ENCODE peak calls at places on chromosome 16, in nine cellular contexts. S, H, K, A, P, M, F, W and E are unnamed samples.

GRCh38 chr16:53523126-53523804 is 20.3 kb upstream of the AKTIP start:
- DNase-seq in H (no peak), P (no peak), S (no peak), W (no peak), K (no peak), A (no peak), M (no peak), F (no peak), E (no peak)

GRCh38 chr16:80591071-80591935 is 50.5 kb downstream of the DYNLRB2 start:
- DNase-seq in H (no peak), K (no peak), A (no peak), M (no peak), S (no peak), W (peak), P (no peak), F (no peak), E (no peak)

GRCh38 chr16:81708459-81709368 is 70.4 kb upstream of the PLCG2 start:
- DNase-seq in S (peak), F (no peak), P (no peak), H (peak), K (no peak), A (no peak), M (no peak), W (no peak), E (no peak)

GRCh38 chr16:2771496-2772402 is 5.3 kb downstream of the ELOB start:
- DNase-seq in F (no peak), P (no peak), A (peak), K (no peak), W (no peak), M (no peak), H (no peak), S (no peak), E (no peak)

GRCh38 chr16:11085025-11085485 is 140.7 kb downstream of the CLEC16A start:
- DNase-seq in W (no peak), S (no peak), K (no peak), F (no peak), P (no peak), A (peak), H (no peak), M (no peak), E (no peak)

GRCh38 chr16:13573903-13574302 is 346.1 kb upstream of the ERCC4 start:
- DNase-seq in H (no peak), K (no peak), S (no peak), F (no peak), A (no peak), M (no peak), W (no peak), P (no peak), E (no peak)

GRCh38 chr16:71540-72341 is 690 bp downstream of the RHBDF1 start:
- DNase-seq in H (peak), A (peak), M (no peak), S (no peak), P (no peak), F (no peak), K (no peak), W (no peak), E (no peak)

GRCh38 chr16:10961231-10961630 is 16.9 kb downstream of the CLEC16A start:
- DNase-seq in K (no peak), A (no peak), H (no peak), F (no peak), P (no peak), W (no peak), S (no peak), M (peak), E (no peak)

GRCh38 chr16:83722501-83723183 is 85.1 kb upstream of the HSBP1 start:
- DNase-seq in A (no peak), F (no peak), M (no peak), K (no peak), S (no peak), P (no peak), W (no peak), H (no peak), E (no peak)

GRCh38 chr16:87350031-87350430 is 32.8 kb upstream of the C16orf95 start:
- DNase-seq in A (no peak), K (no peak), H (no peak), M (no peak), F (no peak), S (no peak), W (no peak), P (no peak), E (no peak)

GRCh38 chr16:84548971-84549844 is 44.7 kb upstream of the MEAK7 start:
- DNase-seq in W (peak), M (no peak), P (peak), K (no peak), F (no peak), A (no peak), S (peak), H (no peak), E (no peak)

GRCh38 chr16:85436636-85437160 is 176.4 kb upstream of the GSE1 start:
- DNase-seq in H (no peak), W (no peak), F (no peak), M (no peak), P (no peak), K (no peak), S (no peak), A (no peak), E (no peak)

GRCh38 chr16:11200523-11201063 is 55.4 kb downstream of the SOCS1 start:
- DNase-seq in K (no peak), H (no peak), F (no peak), A (peak), M (no peak), S (no peak), W (no peak), P (no peak), E (no peak)

GRCh38 chr16:50259334-50260205 is 6.8 kb upstream of the ADCY7 start:
- DNase-seq in P (no peak), A (peak), F (peak), M (no peak), K (peak), H (no peak), S (peak), W (no peak), E (no peak)

GRCh38 chr16:35174006-35174405 is 1714.6 kb downstream of the TP53TG3F start:
- DNase-seq in M (no peak), P (no peak), F (no peak), K (no peak), H (no peak), S (no peak), W (no peak), A (no peak), E (no peak)

GRCh38 chr16:65032397-65032796 is 89.5 kb downstream of the CDH11 start:
- DNase-seq in M (no peak), S (no peak), A (no peak), H (no peak), P (no peak), F (no peak), W (no peak), K (no peak), E (no peak)

GRCh38 chr16:15765880-15766279 is 90.9 kb downstream of the MYH11 start:
- DNase-seq in K (peak), H (peak), P (no peak), M (no peak), S (peak), W (peak), F (no peak), A (peak), E (no peak)

GRCh38 chr16:55835578-55835977 is 2.7 kb upstream of the CES1 start:
- DNase-seq in M (no peak), H (peak), P (no peak), W (no peak), K (no peak), A (no peak), S (no peak), F (no peak), E (no peak)

GRCh38 chr16:56534847-56535383 is 15.1 kb upstream of the BBS2 start:
- DNase-seq in F (no peak), A (no peak), M (no peak), K (no peak), H (no peak), S (no peak), P (no peak), W (no peak), E (no peak)

GRCh38 chr16:68792465-68793324 is 50.6 kb upstream of the TANGO6 start:
- DNase-seq in H (peak), F (no peak), P (no peak), A (no peak), M (no peak), W (no peak), S (no peak), K (no peak), E (no peak)

GRCh38 chr16:85072947-85073346 is 39.3 kb downstream of the CIBAR2 start:
- DNase-seq in H (no peak), K (no peak), M (no peak), W (no peak), S (no peak), F (no peak), A (no peak), P (no peak), E (no peak)